ENCODE peak calls at places on chromosomes 12 and 14, in five cellular contexts. One of them, this sample, is unnamed.

GRCh38 chr12:50174971-50175715 is 8.0 kb upstream of the CERS5 start:
- DNase-seq in WERI-Rb-1: no peak
- DNase-seq in fibroblast of mammary gland: peak
- DNase-seq in astrocyte of the spinal cord: peak
- DNase-seq in neural progenitor cell: peak
- DNase-seq in this sample: peak

GRCh38 chr12:77940011-77940423 is 109.3 kb downstream of the NAV3 start:
- DNase-seq in neural progenitor cell: no peak
- DNase-seq in WERI-Rb-1: peak
- DNase-seq in astrocyte of the spinal cord: peak
- DNase-seq in fibroblast of mammary gland: peak
- DNase-seq in this sample: peak

GRCh38 chr14:68471964-68472508 is 320.8 kb downstream of the ZFP36L1 start:
- DNase-seq in WERI-Rb-1: no peak
- DNase-seq in neural progenitor cell: no peak
- DNase-seq in fibroblast of mammary gland: no peak
- DNase-seq in astrocyte of the spinal cord: no peak
- DNase-seq in this sample: no peak

GRCh38 chr12:80580254-80580653 is 127.2 kb upstream of the MYF6 start:
- DNase-seq in fibroblast of mammary gland: peak
- DNase-seq in astrocyte of the spinal cord: peak
- DNase-seq in WERI-Rb-1: no peak
- DNase-seq in neural progenitor cell: no peak
- DNase-seq in this sample: peak

GRCh38 chr12:72642726-72643125 is 370.6 kb downstream of the TRHDE start:
- DNase-seq in neural progenitor cell: no peak
- DNase-seq in WERI-Rb-1: no peak
- DNase-seq in astrocyte of the spinal cord: no peak
- DNase-seq in fibroblast of mammary gland: no peak
- DNase-seq in this sample: no peak

GRCh38 chr12:107027304-107028053 is 40.5 kb upstream of the MTERF2 start:
- DNase-seq in astrocyte of the spinal cord: peak
- DNase-seq in fibroblast of mammary gland: peak
- DNase-seq in WERI-Rb-1: no peak
- DNase-seq in neural progenitor cell: no peak
- DNase-seq in this sample: peak

GRCh38 chr12:47884501-47884900 is 20.3 kb downstream of the VDR start:
- DNase-seq in astrocyte of the spinal cord: no peak
- DNase-seq in WERI-Rb-1: no peak
- DNase-seq in neural progenitor cell: no peak
- DNase-seq in fibroblast of mammary gland: no peak
- DNase-seq in this sample: no peak

GRCh38 chr14:93944348-93945069 is 17.4 kb downstream of the FAM181A start:
- DNase-seq in WERI-Rb-1: no peak
- DNase-seq in neural progenitor cell: no peak
- DNase-seq in astrocyte of the spinal cord: no peak
- DNase-seq in fibroblast of mammary gland: no peak
- DNase-seq in this sample: no peak

GRCh38 chr12:49969027-49969426 is 3.7 kb upstream of the AQP6 start:
- DNase-seq in astrocyte of the spinal cord: no peak
- DNase-seq in neural progenitor cell: no peak
- DNase-seq in fibroblast of mammary gland: no peak
- DNase-seq in WERI-Rb-1: no peak
- DNase-seq in this sample: no peak

GRCh38 chr14:32564591-32564990 is 235.5 kb downstream of the AKAP6 start:
- DNase-seq in neural progenitor cell: no peak
- DNase-seq in fibroblast of mammary gland: no peak
- DNase-seq in astrocyte of the spinal cord: peak
- DNase-seq in WERI-Rb-1: no peak
- DNase-seq in this sample: no peak

GRCh38 chr14:68193970-68194634 is 374.5 kb downstream of the RAD51B start:
- DNase-seq in WERI-Rb-1: no peak
- DNase-seq in neural progenitor cell: no peak
- DNase-seq in fibroblast of mammary gland: no peak
- DNase-seq in astrocyte of the spinal cord: no peak
- DNase-seq in this sample: no peak

GRCh38 chr14:96634481-96634880 is 132.3 kb downstream of the PAPOLA start:
- DNase-seq in neural progenitor cell: no peak
- DNase-seq in WERI-Rb-1: no peak
- DNase-seq in fibroblast of mammary gland: no peak
- DNase-seq in astrocyte of the spinal cord: no peak
- DNase-seq in this sample: no peak

GRCh38 chr12:11877869-11878780 is 192.6 kb upstream of the BCL2L14 start:
- DNase-seq in neural progenitor cell: peak
- DNase-seq in WERI-Rb-1: peak
- DNase-seq in fibroblast of mammary gland: peak
- DNase-seq in astrocyte of the spinal cord: peak
- DNase-seq in this sample: peak

GRCh38 chr12:125417446-125417845 is 352.2 kb downstream of the AACS start:
- DNase-seq in fibroblast of mammary gland: no peak
- DNase-seq in astrocyte of the spinal cord: no peak
- DNase-seq in WERI-Rb-1: no peak
- DNase-seq in neural progenitor cell: no peak
- DNase-seq in this sample: no peak

GRCh38 chr12:25276199-25276937 is 25.6 kb upstream of the KRAS start:
- DNase-seq in WERI-Rb-1: no peak
- DNase-seq in astrocyte of the spinal cord: peak
- DNase-seq in fibroblast of mammary gland: peak
- DNase-seq in neural progenitor cell: no peak
- DNase-seq in this sample: peak

GRCh38 chr12:66541446-66541845 is 137.4 kb downstream of the GRIP1 start:
- DNase-seq in neural progenitor cell: no peak
- DNase-seq in WERI-Rb-1: no peak
- DNase-seq in astrocyte of the spinal cord: no peak
- DNase-seq in fibroblast of mammary gland: no peak
- DNase-seq in this sample: no peak

GRCh38 chr12:96811083-96811482 is 96.0 kb upstream of the NEDD1 start:
- DNase-seq in astrocyte of the spinal cord: peak
- DNase-seq in WERI-Rb-1: no peak
- DNase-seq in fibroblast of mammary gland: peak
- DNase-seq in neural progenitor cell: no peak
- DNase-seq in this sample: peak

GRCh38 chr14:106024983-106025604 is 498.7 kb downstream of the TMEM121 start:
- DNase-seq in fibroblast of mammary gland: no peak
- DNase-seq in WERI-Rb-1: no peak
- DNase-seq in neural progenitor cell: no peak
- DNase-seq in astrocyte of the spinal cord: no peak
- DNase-seq in this sample: no peak

GRCh38 chr14:30227436-30227835 is 299.8 kb upstream of the PRKD1 start:
- DNase-seq in fibroblast of mammary gland: peak
- DNase-seq in neural progenitor cell: no peak
- DNase-seq in astrocyte of the spinal cord: no peak
- DNase-seq in WERI-Rb-1: no peak
- DNase-seq in this sample: no peak

GRCh38 chr14:79583738-79584405 is 627.4 kb downstream of the DIO2 start:
- DNase-seq in astrocyte of the spinal cord: peak
- DNase-seq in neural progenitor cell: no peak
- DNase-seq in WERI-Rb-1: no peak
- DNase-seq in fibroblast of mammary gland: peak
- DNase-seq in this sample: peak

GRCh38 chr12:93514853-93515252 is 47.5 kb downstream of the MRPL42 start:
- DNase-seq in astrocyte of the spinal cord: peak
- DNase-seq in fibroblast of mammary gland: peak
- DNase-seq in WERI-Rb-1: no peak
- DNase-seq in neural progenitor cell: no peak
- DNase-seq in this sample: peak